ENCODE peak calls at places on chromosomes 5 and 9, in five cellular contexts. M, A, S, U and N are unnamed samples.

GRCh38 chr5:154646841-154647759 is 108.1 kb upstream of the LARP1 start:
- DNase-seq in S (peak), M (peak), U (no peak), A (no peak), N (peak)

GRCh38 chr5:180346358-180346757 is 6.8 kb downstream of the GFPT2 start:
- DNase-seq in A (no peak), S (no peak), M (no peak), U (no peak), N (no peak)

GRCh38 chr9:28031521-28032177 is 458.4 kb upstream of the C9orf72 start:
- DNase-seq in S (no peak), M (no peak), U (no peak), A (no peak), N (no peak)

GRCh38 chr5:160054047-160054446 is 45.1 kb downstream of the TTC1 start:
- DNase-seq in A (peak), U (no peak), S (peak), M (no peak), N (no peak)

GRCh38 chr5:76473676-76474075 is 70.6 kb downstream of the IQGAP2 start:
- DNase-seq in U (no peak), S (no peak), M (no peak), A (no peak), N (no peak)

GRCh38 chr5:109928046-109928445 is 238.3 kb downstream of the MAN2A1 start:
- DNase-seq in U (no peak), M (no peak), S (no peak), A (no peak), N (no peak)

GRCh38 chr5:162107591-162107990 is 40.0 kb downstream of the GABRG2 start:
- DNase-seq in M (no peak), A (no peak), S (no peak), U (no peak), N (no peak)

GRCh38 chr5:34863947-34864346 is 25.0 kb downstream of the TTC23L start:
- DNase-seq in M (no peak), U (no peak), A (no peak), S (no peak), N (no peak)

GRCh38 chr9:94860678-94861588 is 134.4 kb downstream of the AOPEP start:
- DNase-seq in S (peak), U (no peak), A (no peak), M (no peak), N (no peak)

GRCh38 chr9:110058304-110058953 is 149.5 kb downstream of the C9orf152 start:
- DNase-seq in S (peak), M (peak), A (peak), U (no peak), N (peak)

GRCh38 chr5:172490739-172491461 is 36.6 kb upstream of the SH3PXD2B start:
- DNase-seq in S (no peak), M (peak), U (no peak), A (no peak), N (no peak)

GRCh38 chr9:125241863-125242739 is 958 bp upstream of the HSPA5 start:
- DNase-seq in M (peak), A (peak), U (no peak), S (no peak), N (peak)

GRCh38 chr5:11334404-11334803 is 569.8 kb downstream of the CTNND2 start:
- DNase-seq in A (peak), U (no peak), S (no peak), M (no peak), N (no peak)

GRCh38 chr5:77066823-77067442 is 20.2 kb downstream of the ZBED3 start:
- DNase-seq in U (no peak), S (peak), M (peak), A (no peak), N (no peak)

GRCh38 chr9:70573308-70573707 is 158.9 kb upstream of the KLF9 start:
- DNase-seq in A (no peak), M (no peak), U (no peak), S (no peak), N (no peak)

GRCh38 chr9:35728041-35728971 is 3.7 kb downstream of the TLN1 start:
- DNase-seq in M (peak), U (no peak), A (peak), S (peak), N (peak)

GRCh38 chr9:124020520-124021384 is 9.2 kb downstream of the LHX2 start:
- DNase-seq in A (no peak), M (no peak), S (no peak), U (no peak), N (peak)
- H3K27ac ChIP-seq in A (no peak), M (no peak), S (no peak), U (no peak), N (no peak)

GRCh38 chr9:114098660-114099522 is at the start of gene KIF12:
- DNase-seq in S (no peak), U (no peak), A (peak), M (no peak), N (peak)
- H3K27ac ChIP-seq in S (no peak), U (no peak), A (peak), M (no peak), N (peak)

DNA sequence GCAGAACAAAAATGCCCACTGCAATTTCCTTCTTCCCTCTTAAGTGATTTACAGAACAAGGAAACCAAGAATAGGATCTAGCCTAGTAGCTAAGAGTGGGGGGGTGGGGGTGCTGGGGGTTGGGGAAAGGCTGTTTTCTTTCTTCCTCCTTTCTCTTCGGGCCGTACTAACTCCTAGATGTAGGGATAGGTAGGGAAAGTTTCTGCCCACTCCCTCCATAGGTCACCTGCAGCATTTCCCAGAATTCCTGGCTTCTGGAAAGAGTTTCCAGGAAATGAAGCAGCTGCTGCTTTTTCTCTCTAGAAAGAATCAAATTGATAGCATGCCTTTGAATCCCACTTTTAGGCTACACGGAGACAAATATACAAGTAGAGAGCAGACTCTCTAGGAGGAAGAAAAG is 15.6 kb downstream of the SPATA9 start:
- DNase-seq in A (no peak), S (no peak), U (no peak), M (no peak), N (no peak)
- H3K27ac ChIP-seq in A (no peak), S (no peak), U (no peak), M (no peak), N (no peak)

GRCh38 chr5:65986050-65986451 is 59.7 kb downstream of the ERBIN start:
- DNase-seq in M (no peak), A (no peak), S (peak), U (no peak), N (no peak)
- H3K27ac ChIP-seq in M (no peak), A (no peak), S (peak), U (no peak), N (no peak)

GRCh38 chr9:129806126-129806525 is 3.1 kb downstream of the TOR1B start:
- DNase-seq in S (no peak), A (no peak), M (no peak), U (no peak), N (no peak)

GRCh38 chr9:129801504-129801903 is 1.5 kb upstream of the TOR1B start:
- DNase-seq in S (no peak), U (no peak), A (no peak), M (no peak), N (no peak)

GRCh38 chr9:129798973-129799372 is 4.0 kb upstream of the TOR1B start:
- DNase-seq in A (no peak), M (no peak), S (no peak), U (no peak), N (no peak)

GRCh38 chr9:129802833-129803678 is at the start of gene TOR1B:
- DNase-seq in A (peak), M (peak), S (peak), U (peak), N (peak)

DNA sequence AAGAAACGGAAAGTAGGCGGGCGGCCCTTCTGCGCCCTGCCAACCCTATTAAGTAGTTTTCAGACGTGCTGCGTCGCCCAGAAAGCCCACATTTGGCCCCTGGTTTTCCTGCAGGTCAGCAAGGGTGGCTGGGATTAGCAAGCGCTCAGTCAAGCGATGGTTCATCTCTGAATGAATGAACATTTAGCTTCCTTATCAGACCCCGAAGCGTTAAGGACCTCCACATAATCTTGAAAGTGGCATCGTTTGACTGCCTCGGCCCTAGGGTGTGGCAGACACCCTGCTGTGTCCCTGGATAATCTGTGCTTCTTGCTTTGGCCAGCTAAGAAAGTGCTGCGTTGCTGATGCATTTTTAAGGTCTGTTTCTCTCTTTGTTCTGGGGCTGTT is 688 bp downstream of the TOR1B start:
- DNase-seq in S (no peak), A (no peak), M (no peak), U (no peak), N (no peak)
- H3K27ac ChIP-seq in S (peak), A (peak), M (no peak), U (peak), N (peak)

DNA sequence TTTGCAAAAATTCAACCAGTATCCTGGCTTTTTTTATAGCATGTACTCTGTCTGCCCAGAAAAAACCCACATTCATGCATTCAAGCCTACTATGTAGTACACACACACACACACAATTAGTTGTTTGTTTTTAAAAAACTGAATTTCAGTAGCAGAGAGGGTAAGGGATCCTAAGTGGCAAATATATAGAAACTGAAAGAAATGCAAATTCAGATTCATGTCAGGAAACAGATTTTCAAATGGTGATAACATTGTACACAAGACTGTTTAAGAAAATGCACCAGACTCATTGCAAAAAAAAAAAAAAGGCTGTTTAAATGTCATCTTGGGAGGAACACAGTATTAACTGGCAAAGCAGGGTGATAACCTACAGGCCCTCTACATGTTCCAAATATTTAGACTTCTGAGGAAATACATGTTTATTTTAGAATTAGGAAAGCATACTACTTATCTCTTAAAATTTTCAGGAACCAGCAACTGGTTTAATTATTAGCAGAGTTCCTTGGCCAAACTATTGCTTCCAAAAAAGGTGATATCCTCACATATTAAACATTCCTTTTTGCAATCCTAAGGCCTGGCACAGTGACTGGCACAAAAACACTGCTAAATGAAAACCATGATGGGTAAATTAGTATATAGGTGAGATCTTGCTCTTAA is 114.5 kb downstream of the TSSK1B start:
- DNase-seq in A (no peak), M (no peak), U (no peak), S (no peak), N (no peak)
- H3K27ac ChIP-seq in A (no peak), M (no peak), U (no peak), S (no peak), N (no peak)

GRCh38 chr9:4850611-4851010 is 57.9 kb downstream of the RCL1 start:
- DNase-seq in A (no peak), S (no peak), M (no peak), U (no peak), N (no peak)
- H3K27ac ChIP-seq in A (no peak), S (no peak), M (no peak), U (no peak), N (no peak)